ENCODE peak calls at places on chromosomes 16 and 17, in seven cellular contexts. One of them, this sample, is unnamed.

GRCh38 chr17:11177340-11177739 is 63.7 kb upstream of the SHISA6 start:
- DNase-seq in lower leg skin: no peak
- DNase-seq in AG09319: no peak
- DNase-seq in AG04450: no peak
- DNase-seq in GM23338: no peak
- DNase-seq in mesothelial cell of epicardium: no peak
- DNase-seq in Calu3: no peak
- DNase-seq in this sample: no peak

GRCh38 chr17:75521951-75522727 is 3.4 kb upstream of the LLGL2 start:
- DNase-seq in lower leg skin: no peak
- DNase-seq in AG09319: no peak
- DNase-seq in AG04450: no peak
- DNase-seq in GM23338: no peak
- DNase-seq in mesothelial cell of epicardium: no peak
- DNase-seq in Calu3: no peak
- DNase-seq in this sample: no peak

GRCh38 chr17:78324391-78325075 is 35.3 kb downstream of the SOCS3 start:
- DNase-seq in lower leg skin: peak; percentile 95
- DNase-seq in AG09319: peak; percentile 90
- DNase-seq in AG04450: peak; percentile 69
- DNase-seq in GM23338: peak; percentile 71
- DNase-seq in mesothelial cell of epicardium: no peak
- DNase-seq in Calu3: no peak
- DNase-seq in this sample: no peak

GRCh38 chr17:11264183-11264871 is 23.3 kb downstream of the SHISA6 start:
- DNase-seq in lower leg skin: no peak
- DNase-seq in AG09319: no peak
- DNase-seq in AG04450: no peak
- DNase-seq in GM23338: peak; percentile 20
- DNase-seq in mesothelial cell of epicardium: no peak
- DNase-seq in Calu3: no peak
- DNase-seq in this sample: no peak

GRCh38 chr16:85082553-85083050 is 29.7 kb downstream of the CIBAR2 start:
- DNase-seq in lower leg skin: peak; percentile 82
- DNase-seq in AG09319: no peak
- DNase-seq in AG04450: no peak
- DNase-seq in GM23338: peak; percentile 53
- DNase-seq in mesothelial cell of epicardium: no peak
- DNase-seq in Calu3: no peak
- DNase-seq in this sample: peak; percentile 68

GRCh38 chr16:87145181-87146176 is 171.7 kb downstream of the C16orf95 start:
- DNase-seq in lower leg skin: no peak
- DNase-seq in AG09319: no peak
- DNase-seq in AG04450: no peak
- DNase-seq in GM23338: no peak
- DNase-seq in mesothelial cell of epicardium: no peak
- DNase-seq in Calu3: peak; percentile 90
- DNase-seq in this sample: no peak

GRCh38 chr16:47928008-47928407 is 227.8 kb downstream of the ABCC12 start:
- DNase-seq in lower leg skin: no peak
- DNase-seq in AG09319: no peak
- DNase-seq in AG04450: no peak
- DNase-seq in GM23338: peak; percentile 52
- DNase-seq in mesothelial cell of epicardium: no peak
- DNase-seq in Calu3: peak; percentile 12
- DNase-seq in this sample: no peak

GRCh38 chr16:27514806-27515205 is 34.9 kb downstream of the GTF3C1 start:
- DNase-seq in lower leg skin: no peak
- DNase-seq in AG09319: no peak
- DNase-seq in AG04450: peak; percentile 16
- DNase-seq in GM23338: no peak
- DNase-seq in mesothelial cell of epicardium: no peak
- DNase-seq in Calu3: no peak
- DNase-seq in this sample: no peak

GRCh38 chr16:86355951-86356350 is 154.4 kb upstream of the FOXF1 start:
- DNase-seq in lower leg skin: no peak
- DNase-seq in AG09319: no peak
- DNase-seq in AG04450: no peak
- DNase-seq in GM23338: no peak
- DNase-seq in mesothelial cell of epicardium: no peak
- DNase-seq in Calu3: no peak
- DNase-seq in this sample: no peak

GRCh38 chr17:74260525-74260850 is 13.5 kb upstream of the DNAI2 start:
- DNase-seq in lower leg skin: no peak
- DNase-seq in AG09319: no peak
- DNase-seq in AG04450: no peak
- DNase-seq in GM23338: peak; percentile 81
- DNase-seq in mesothelial cell of epicardium: no peak
- DNase-seq in Calu3: no peak
- DNase-seq in this sample: no peak

GRCh38 chr17:50081757-50082156 is 13.4 kb upstream of the PDK2 start:
- DNase-seq in lower leg skin: no peak
- DNase-seq in AG09319: no peak
- DNase-seq in AG04450: no peak
- DNase-seq in GM23338: no peak
- DNase-seq in mesothelial cell of epicardium: no peak
- DNase-seq in Calu3: no peak
- DNase-seq in this sample: no peak

GRCh38 chr17:50078430-50078829 is 16.7 kb upstream of the PDK2 start:
- DNase-seq in lower leg skin: no peak
- DNase-seq in AG09319: no peak
- DNase-seq in AG04450: no peak
- DNase-seq in GM23338: no peak
- DNase-seq in mesothelial cell of epicardium: no peak
- DNase-seq in Calu3: no peak
- DNase-seq in this sample: no peak

GRCh38 chr17:50080096-50080480 is 15.1 kb upstream of the PDK2 start:
- DNase-seq in lower leg skin: no peak
- DNase-seq in AG09319: no peak
- DNase-seq in AG04450: no peak
- DNase-seq in GM23338: no peak
- DNase-seq in mesothelial cell of epicardium: no peak
- DNase-seq in Calu3: no peak
- DNase-seq in this sample: no peak

GRCh38 chr17:50080827-50081226 is 14.3 kb upstream of the PDK2 start:
- DNase-seq in lower leg skin: no peak
- DNase-seq in AG09319: no peak
- DNase-seq in AG04450: no peak
- DNase-seq in GM23338: no peak
- DNase-seq in mesothelial cell of epicardium: no peak
- DNase-seq in Calu3: no peak
- DNase-seq in this sample: no peak

DNA sequence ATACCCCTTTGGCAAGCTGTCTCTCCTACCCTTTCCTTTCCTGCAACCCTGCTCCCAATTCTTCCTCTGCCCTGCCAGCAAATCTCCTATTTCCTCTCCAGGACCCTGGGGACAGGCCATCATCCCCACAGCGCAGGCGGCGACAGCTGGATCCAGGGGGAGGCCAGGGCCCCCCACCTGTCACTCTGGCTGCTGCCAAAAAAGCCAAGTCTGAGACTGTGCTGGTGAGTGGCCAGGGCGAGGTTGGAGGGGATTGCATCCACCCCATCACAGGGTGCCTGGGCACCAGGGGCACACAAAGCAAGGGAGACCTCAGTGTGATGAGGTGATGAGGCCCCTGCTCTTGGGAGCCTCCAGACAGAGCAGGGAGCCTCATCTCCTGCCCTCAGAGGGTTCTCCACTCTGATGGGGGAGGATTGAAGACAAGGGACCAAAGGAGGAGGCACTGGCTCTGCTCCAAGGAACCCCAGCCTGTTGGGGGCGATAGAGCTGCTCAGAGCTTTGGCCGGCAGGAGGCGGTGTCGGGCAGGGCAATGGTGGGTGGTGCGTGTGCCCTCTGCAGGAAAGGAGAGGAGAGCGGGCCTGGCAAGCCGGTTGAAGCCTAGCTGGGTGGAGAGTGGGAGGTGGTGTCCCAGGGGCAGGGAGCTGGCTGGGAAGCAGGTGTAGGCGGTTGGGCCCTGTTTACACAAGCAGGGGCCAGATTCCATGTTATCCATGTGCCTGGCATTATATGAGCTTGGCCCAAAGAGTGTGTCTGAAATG is 15.6 kb upstream of the PDK2 start:
- DNase-seq in lower leg skin: peak; percentile 88
- DNase-seq in AG09319: no peak
- DNase-seq in AG04450: no peak
- DNase-seq in GM23338: peak; percentile 85
- DNase-seq in mesothelial cell of epicardium: no peak
- DNase-seq in Calu3: peak; percentile 86
- DNase-seq in this sample: peak; percentile 62
- TF ChIP-seq CTCF in lower leg skin: peak; percentile 67
- TF ChIP-seq CTCF in AG09319: peak; percentile 43
- TF ChIP-seq CTCF in AG04450: peak; percentile 43
- TF ChIP-seq CTCF in GM23338: peak; percentile 85
- TF ChIP-seq CTCF in mesothelial cell of epicardium: no peak
- TF ChIP-seq CTCF in Calu3: peak; percentile 98
- TF ChIP-seq CTCF in this sample: no peak

GRCh38 chr17:27631897-27632725 is 1.1 kb downstream of the LGALS9 start:
- DNase-seq in lower leg skin: no peak
- DNase-seq in AG09319: no peak
- DNase-seq in AG04450: no peak
- DNase-seq in GM23338: no peak
- DNase-seq in mesothelial cell of epicardium: no peak
- DNase-seq in Calu3: no peak
- DNase-seq in this sample: no peak
- TF ChIP-seq CTCF in lower leg skin: no peak
- TF ChIP-seq CTCF in AG09319: no peak
- TF ChIP-seq CTCF in AG04450: no peak
- TF ChIP-seq CTCF in GM23338: no peak
- TF ChIP-seq CTCF in mesothelial cell of epicardium: no peak
- TF ChIP-seq CTCF in Calu3: no peak
- TF ChIP-seq CTCF in this sample: no peak

GRCh38 chr17:59105852-59106462 is 723 bp downstream of the TRIM37 start:
- DNase-seq in lower leg skin: peak; percentile 93
- DNase-seq in AG09319: no peak
- DNase-seq in AG04450: no peak
- DNase-seq in GM23338: peak; percentile 61
- DNase-seq in mesothelial cell of epicardium: peak; percentile 24
- DNase-seq in Calu3: peak; percentile 45
- DNase-seq in this sample: peak; percentile 58
- TF ChIP-seq CTCF in lower leg skin: no peak
- TF ChIP-seq CTCF in AG09319: no peak
- TF ChIP-seq CTCF in AG04450: no peak
- TF ChIP-seq CTCF in GM23338: no peak
- TF ChIP-seq CTCF in mesothelial cell of epicardium: no peak
- TF ChIP-seq CTCF in Calu3: no peak
- TF ChIP-seq CTCF in this sample: no peak

GRCh38 chr16:69845181-69845580 is 83.0 kb downstream of the WWP2 start:
- DNase-seq in lower leg skin: no peak
- DNase-seq in AG09319: no peak
- DNase-seq in AG04450: no peak
- DNase-seq in GM23338: no peak
- DNase-seq in mesothelial cell of epicardium: no peak
- DNase-seq in Calu3: no peak
- DNase-seq in this sample: no peak

GRCh38 chr16:69847643-69848042 is 85.5 kb downstream of the WWP2 start:
- DNase-seq in lower leg skin: no peak
- DNase-seq in AG09319: no peak
- DNase-seq in AG04450: no peak
- DNase-seq in GM23338: no peak
- DNase-seq in mesothelial cell of epicardium: no peak
- DNase-seq in Calu3: no peak
- DNase-seq in this sample: no peak

GRCh38 chr16:69851491-69852240 is 89.5 kb downstream of the WWP2 start:
- DNase-seq in lower leg skin: no peak
- DNase-seq in AG09319: no peak
- DNase-seq in AG04450: no peak
- DNase-seq in GM23338: no peak
- DNase-seq in mesothelial cell of epicardium: no peak
- DNase-seq in Calu3: no peak
- DNase-seq in this sample: no peak

GRCh38 chr16:69852815-69853214 is 90.7 kb downstream of the WWP2 start:
- DNase-seq in lower leg skin: no peak
- DNase-seq in AG09319: no peak
- DNase-seq in AG04450: no peak
- DNase-seq in GM23338: no peak
- DNase-seq in mesothelial cell of epicardium: no peak
- DNase-seq in Calu3: no peak
- DNase-seq in this sample: no peak

GRCh38 chr16:69848635-69849545 is 86.8 kb downstream of the WWP2 start:
- DNase-seq in lower leg skin: peak; percentile 96
- DNase-seq in AG09319: peak; percentile 79
- DNase-seq in AG04450: peak; percentile 84
- DNase-seq in GM23338: no peak
- DNase-seq in mesothelial cell of epicardium: no peak
- DNase-seq in Calu3: no peak
- DNase-seq in this sample: no peak
- TF ChIP-seq CTCF in lower leg skin: no peak
- TF ChIP-seq CTCF in AG09319: peak; percentile 25
- TF ChIP-seq CTCF in AG04450: no peak
- TF ChIP-seq CTCF in GM23338: no peak
- TF ChIP-seq CTCF in mesothelial cell of epicardium: no peak
- TF ChIP-seq CTCF in Calu3: no peak
- TF ChIP-seq CTCF in this sample: no peak

This sample was measured in glutamatergic neuron.